ENCODE peak calls at places on chromosomes 4 and X, in ten cellular contexts. One of them, this sample, is unnamed.

GRCh38 chrX:56564182-56564885 is 907 bp downstream of the UBQLN2 start:
- DNase-seq in upper lobe of left lung: no peak
- DNase-seq in tibial nerve: no peak
- DNase-seq in stomach: no peak
- DNase-seq in SK-N-SH: peak; percentile 27
- DNase-seq in HepG2: peak; percentile 2
- DNase-seq in A549: no peak
- DNase-seq in suprapubic skin: no peak
- DNase-seq in ovary: peak; percentile 38
- DNase-seq in esophagus muscularis mucosa: no peak
- DNase-seq in this sample: no peak

GRCh38 chrX:49029876-49030275 is 13.3 kb downstream of the TFE3 start:
- DNase-seq in tibial nerve: no peak
- DNase-seq in ovary: no peak
- DNase-seq in suprapubic skin: no peak
- DNase-seq in esophagus muscularis mucosa: no peak
- DNase-seq in SK-N-SH: no peak
- DNase-seq in A549: no peak
- DNase-seq in upper lobe of left lung: no peak
- DNase-seq in HepG2: no peak
- DNase-seq in stomach: no peak
- DNase-seq in this sample: no peak

GRCh38 chr4:153326513-153326912 is 18.0 kb upstream of the MND1 start:
- DNase-seq in SK-N-SH: no peak
- DNase-seq in esophagus muscularis mucosa: no peak
- DNase-seq in stomach: peak; percentile 52
- DNase-seq in ovary: no peak
- DNase-seq in upper lobe of left lung: no peak
- DNase-seq in suprapubic skin: no peak
- DNase-seq in tibial nerve: no peak
- DNase-seq in HepG2: no peak
- DNase-seq in A549: no peak
- DNase-seq in this sample: no peak

GRCh38 chr4:143025111-143025704 is 159.5 kb upstream of the USP38 start:
- DNase-seq in suprapubic skin: no peak
- DNase-seq in upper lobe of left lung: no peak
- DNase-seq in stomach: no peak
- DNase-seq in A549: no peak
- DNase-seq in ovary: no peak
- DNase-seq in SK-N-SH: no peak
- DNase-seq in HepG2: peak; percentile 9
- DNase-seq in esophagus muscularis mucosa: no peak
- DNase-seq in tibial nerve: no peak
- DNase-seq in this sample: no peak

GRCh38 chr4:18695733-18696527 is 674.4 kb upstream of the LCORL start:
- DNase-seq in A549: no peak
- DNase-seq in tibial nerve: no peak
- DNase-seq in upper lobe of left lung: peak; percentile 58
- DNase-seq in SK-N-SH: no peak
- DNase-seq in stomach: no peak
- DNase-seq in HepG2: no peak
- DNase-seq in suprapubic skin: no peak
- DNase-seq in ovary: no peak
- DNase-seq in esophagus muscularis mucosa: no peak
- DNase-seq in this sample: no peak

GRCh38 chr4:1099684-1100335 is 13.6 kb downstream of the RNF212 start:
- DNase-seq in ovary: no peak
- DNase-seq in suprapubic skin: no peak
- DNase-seq in stomach: no peak
- DNase-seq in upper lobe of left lung: no peak
- DNase-seq in tibial nerve: no peak
- DNase-seq in SK-N-SH: peak; percentile 2
- DNase-seq in esophagus muscularis mucosa: no peak
- DNase-seq in HepG2: no peak
- DNase-seq in A549: no peak
- DNase-seq in this sample: no peak

GRCh38 chr4:52612341-52612740 is 46.8 kb downstream of the USP46 start:
- DNase-seq in SK-N-SH: no peak
- DNase-seq in HepG2: no peak
- DNase-seq in ovary: no peak
- DNase-seq in suprapubic skin: no peak
- DNase-seq in esophagus muscularis mucosa: no peak
- DNase-seq in stomach: no peak
- DNase-seq in A549: no peak
- DNase-seq in upper lobe of left lung: no peak
- DNase-seq in tibial nerve: no peak
- DNase-seq in this sample: no peak

GRCh38 chr4:159012381-159012780 is 90.5 kb upstream of the RAPGEF2 start:
- DNase-seq in SK-N-SH: no peak
- DNase-seq in esophagus muscularis mucosa: no peak
- DNase-seq in ovary: no peak
- DNase-seq in A549: no peak
- DNase-seq in HepG2: no peak
- DNase-seq in upper lobe of left lung: no peak
- DNase-seq in suprapubic skin: no peak
- DNase-seq in tibial nerve: no peak
- DNase-seq in stomach: no peak
- DNase-seq in this sample: no peak

GRCh38 chr4:139282375-139283075 is 2.5 kb upstream of the MGARP start:
- DNase-seq in tibial nerve: no peak
- DNase-seq in HepG2: no peak
- DNase-seq in suprapubic skin: no peak
- DNase-seq in stomach: no peak
- DNase-seq in SK-N-SH: no peak
- DNase-seq in ovary: no peak
- DNase-seq in A549: no peak
- DNase-seq in esophagus muscularis mucosa: no peak
- DNase-seq in upper lobe of left lung: no peak
- DNase-seq in this sample: no peak

GRCh38 chr4:139281212-139281611 is 1.2 kb upstream of the MGARP start:
- DNase-seq in tibial nerve: no peak
- DNase-seq in SK-N-SH: no peak
- DNase-seq in suprapubic skin: no peak
- DNase-seq in HepG2: no peak
- DNase-seq in upper lobe of left lung: no peak
- DNase-seq in stomach: no peak
- DNase-seq in ovary: no peak
- DNase-seq in A549: peak; percentile 34
- DNase-seq in esophagus muscularis mucosa: no peak
- DNase-seq in this sample: no peak

GRCh38 chr4:139278450-139278849 is 1.6 kb downstream of the MGARP start:
- DNase-seq in HepG2: no peak
- DNase-seq in A549: no peak
- DNase-seq in stomach: no peak
- DNase-seq in ovary: no peak
- DNase-seq in tibial nerve: no peak
- DNase-seq in SK-N-SH: no peak
- DNase-seq in suprapubic skin: no peak
- DNase-seq in esophagus muscularis mucosa: no peak
- DNase-seq in upper lobe of left lung: no peak
- DNase-seq in this sample: no peak

GRCh38 chr4:139278956-139279722 is 886 bp downstream of the MGARP start:
- DNase-seq in HepG2: no peak
- DNase-seq in tibial nerve: no peak
- DNase-seq in ovary: peak; percentile 39
- DNase-seq in A549: no peak
- DNase-seq in esophagus muscularis mucosa: no peak
- DNase-seq in stomach: no peak
- DNase-seq in suprapubic skin: no peak
- DNase-seq in upper lobe of left lung: peak; percentile 62
- DNase-seq in SK-N-SH: peak; percentile 36
- DNase-seq in this sample: no peak

DNA sequence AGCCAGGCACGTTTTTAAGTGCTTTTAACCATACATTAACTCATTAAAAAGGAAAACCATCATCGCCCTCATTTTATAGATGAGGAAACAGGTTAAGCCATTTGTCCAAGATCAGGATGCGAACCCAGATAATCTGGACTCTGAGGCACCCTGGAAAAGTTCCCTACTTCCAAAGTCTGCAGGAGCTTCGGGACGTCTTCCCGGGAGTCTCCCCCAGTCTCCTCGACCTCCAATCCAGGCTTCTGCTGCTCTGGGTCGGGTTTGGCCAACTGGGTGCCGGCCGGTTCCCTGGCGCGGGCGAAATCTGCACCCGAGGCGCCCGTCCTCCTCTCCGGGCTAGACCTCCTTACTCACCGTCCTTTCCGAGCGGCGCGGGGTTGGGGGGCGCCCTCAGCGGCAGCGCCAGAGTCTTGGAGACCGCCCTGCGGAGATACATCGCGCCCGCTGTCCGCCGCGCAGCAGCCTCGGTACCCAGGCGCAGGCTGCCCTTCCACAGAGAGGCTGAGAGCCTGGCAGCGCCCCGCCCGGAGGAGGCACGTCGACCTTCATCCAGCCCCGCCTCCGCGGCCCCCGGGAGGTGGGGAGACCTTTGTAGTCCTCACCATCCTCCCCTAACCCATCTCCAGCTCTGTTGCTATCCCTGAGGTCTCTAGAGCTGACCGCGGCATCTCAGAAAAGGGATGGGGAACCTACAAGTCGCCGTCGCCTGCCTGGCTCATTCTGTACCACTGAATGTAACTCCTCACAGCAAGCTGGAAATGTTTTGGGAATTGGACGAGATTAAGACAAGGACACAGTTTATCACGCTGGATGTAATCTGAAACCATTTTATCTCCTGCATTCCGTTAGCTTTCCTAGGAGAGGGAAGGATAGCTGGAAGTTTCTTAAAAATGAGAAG is at the start of gene MGARP:
- DNase-seq in ovary: peak; percentile 59
- DNase-seq in A549: peak; percentile 42
- DNase-seq in esophagus muscularis mucosa: no peak
- DNase-seq in HepG2: no peak
- DNase-seq in suprapubic skin: no peak
- DNase-seq in SK-N-SH: peak; percentile 66
- DNase-seq in stomach: no peak
- DNase-seq in upper lobe of left lung: peak; percentile 87
- DNase-seq in tibial nerve: no peak
- DNase-seq in this sample: no peak
- TF ChIP-seq EP300 in ovary: no peak
- TF ChIP-seq EP300 in A549: no peak
- TF ChIP-seq EP300 in esophagus muscularis mucosa: no peak
- TF ChIP-seq EP300 in HepG2: no peak
- TF ChIP-seq EP300 in suprapubic skin: no peak
- TF ChIP-seq EP300 in SK-N-SH: no peak
- TF ChIP-seq EP300 in stomach: no peak
- TF ChIP-seq EP300 in upper lobe of left lung: no peak
- TF ChIP-seq EP300 in tibial nerve: no peak
- TF ChIP-seq EP300 in this sample: no peak

DNA sequence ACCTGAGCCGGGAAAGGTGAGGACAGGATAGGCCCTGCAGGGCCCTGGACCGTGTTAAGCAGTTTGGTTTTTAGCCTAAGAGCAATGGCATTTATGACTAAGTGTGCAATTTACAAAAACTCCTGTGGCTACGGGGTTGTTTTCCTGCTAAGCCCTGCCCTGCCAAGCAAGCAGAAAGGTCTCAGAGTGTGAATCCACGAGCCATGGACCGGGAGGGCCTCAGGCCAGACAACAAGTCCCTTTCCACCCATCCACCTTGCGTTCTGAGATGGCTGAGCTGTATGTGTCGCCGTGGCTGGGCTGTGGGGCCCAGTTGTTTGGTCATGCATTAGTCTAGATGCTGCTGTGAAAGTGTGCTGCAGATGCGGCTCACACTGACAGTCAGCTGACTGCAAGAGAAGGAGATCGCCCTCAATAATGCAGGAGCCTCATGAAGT is 33.9 kb upstream of the AFAP1 start:
- DNase-seq in upper lobe of left lung: no peak
- DNase-seq in suprapubic skin: no peak
- DNase-seq in HepG2: no peak
- DNase-seq in ovary: no peak
- DNase-seq in tibial nerve: no peak
- DNase-seq in SK-N-SH: no peak
- DNase-seq in stomach: no peak
- DNase-seq in esophagus muscularis mucosa: no peak
- DNase-seq in A549: no peak
- DNase-seq in this sample: no peak
- TF ChIP-seq EP300 in upper lobe of left lung: no peak
- TF ChIP-seq EP300 in suprapubic skin: no peak
- TF ChIP-seq EP300 in HepG2: no peak
- TF ChIP-seq EP300 in ovary: no peak
- TF ChIP-seq EP300 in tibial nerve: no peak
- TF ChIP-seq EP300 in SK-N-SH: no peak
- TF ChIP-seq EP300 in stomach: no peak
- TF ChIP-seq EP300 in esophagus muscularis mucosa: no peak
- TF ChIP-seq EP300 in A549: no peak
- TF ChIP-seq EP300 in this sample: no peak

GRCh38 chrX:115356369-115356768 is 66.9 kb downstream of the LUZP4 start:
- DNase-seq in ovary: no peak
- DNase-seq in stomach: no peak
- DNase-seq in upper lobe of left lung: no peak
- DNase-seq in SK-N-SH: no peak
- DNase-seq in A549: no peak
- DNase-seq in esophagus muscularis mucosa: no peak
- DNase-seq in suprapubic skin: no peak
- DNase-seq in tibial nerve: no peak
- DNase-seq in HepG2: no peak
- DNase-seq in this sample: no peak

GRCh38 chrX:115345654-115346014 is 56.1 kb downstream of the LUZP4 start:
- DNase-seq in A549: no peak
- DNase-seq in SK-N-SH: no peak
- DNase-seq in ovary: no peak
- DNase-seq in HepG2: no peak
- DNase-seq in stomach: no peak
- DNase-seq in esophagus muscularis mucosa: no peak
- DNase-seq in suprapubic skin: no peak
- DNase-seq in upper lobe of left lung: no peak
- DNase-seq in tibial nerve: no peak
- DNase-seq in this sample: no peak

GRCh38 chrX:115348440-115349225 is 59.1 kb downstream of the LUZP4 start:
- DNase-seq in esophagus muscularis mucosa: no peak
- DNase-seq in A549: no peak
- DNase-seq in stomach: no peak
- DNase-seq in tibial nerve: no peak
- DNase-seq in suprapubic skin: no peak
- DNase-seq in ovary: no peak
- DNase-seq in upper lobe of left lung: no peak
- DNase-seq in SK-N-SH: no peak
- DNase-seq in HepG2: peak; percentile 27
- DNase-seq in this sample: no peak

GRCh38 chrX:115344885-115345653 is 55.6 kb downstream of the LUZP4 start:
- DNase-seq in SK-N-SH: peak; percentile 58
- DNase-seq in tibial nerve: peak; percentile 68
- DNase-seq in A549: peak; percentile 62
- DNase-seq in suprapubic skin: peak; percentile 85
- DNase-seq in HepG2: peak; percentile 91
- DNase-seq in stomach: peak; percentile 65
- DNase-seq in ovary: peak; percentile 85
- DNase-seq in upper lobe of left lung: no peak
- DNase-seq in esophagus muscularis mucosa: peak; percentile 93
- DNase-seq in this sample: no peak

GRCh38 chrX:115350696-115351408 is 61.3 kb downstream of the LUZP4 start:
- DNase-seq in tibial nerve: no peak
- DNase-seq in SK-N-SH: peak; percentile 18
- DNase-seq in A549: no peak
- DNase-seq in ovary: no peak
- DNase-seq in stomach: no peak
- DNase-seq in HepG2: no peak
- DNase-seq in esophagus muscularis mucosa: no peak
- DNase-seq in suprapubic skin: no peak
- DNase-seq in upper lobe of left lung: no peak
- DNase-seq in this sample: no peak
- TF ChIP-seq EP300 in tibial nerve: no peak
- TF ChIP-seq EP300 in SK-N-SH: no peak
- TF ChIP-seq EP300 in A549: no peak
- TF ChIP-seq EP300 in ovary: no peak
- TF ChIP-seq EP300 in stomach: no peak
- TF ChIP-seq EP300 in HepG2: no peak
- TF ChIP-seq EP300 in esophagus muscularis mucosa: no peak
- TF ChIP-seq EP300 in suprapubic skin: no peak
- TF ChIP-seq EP300 in upper lobe of left lung: no peak
- TF ChIP-seq EP300 in this sample: no peak

DNA sequence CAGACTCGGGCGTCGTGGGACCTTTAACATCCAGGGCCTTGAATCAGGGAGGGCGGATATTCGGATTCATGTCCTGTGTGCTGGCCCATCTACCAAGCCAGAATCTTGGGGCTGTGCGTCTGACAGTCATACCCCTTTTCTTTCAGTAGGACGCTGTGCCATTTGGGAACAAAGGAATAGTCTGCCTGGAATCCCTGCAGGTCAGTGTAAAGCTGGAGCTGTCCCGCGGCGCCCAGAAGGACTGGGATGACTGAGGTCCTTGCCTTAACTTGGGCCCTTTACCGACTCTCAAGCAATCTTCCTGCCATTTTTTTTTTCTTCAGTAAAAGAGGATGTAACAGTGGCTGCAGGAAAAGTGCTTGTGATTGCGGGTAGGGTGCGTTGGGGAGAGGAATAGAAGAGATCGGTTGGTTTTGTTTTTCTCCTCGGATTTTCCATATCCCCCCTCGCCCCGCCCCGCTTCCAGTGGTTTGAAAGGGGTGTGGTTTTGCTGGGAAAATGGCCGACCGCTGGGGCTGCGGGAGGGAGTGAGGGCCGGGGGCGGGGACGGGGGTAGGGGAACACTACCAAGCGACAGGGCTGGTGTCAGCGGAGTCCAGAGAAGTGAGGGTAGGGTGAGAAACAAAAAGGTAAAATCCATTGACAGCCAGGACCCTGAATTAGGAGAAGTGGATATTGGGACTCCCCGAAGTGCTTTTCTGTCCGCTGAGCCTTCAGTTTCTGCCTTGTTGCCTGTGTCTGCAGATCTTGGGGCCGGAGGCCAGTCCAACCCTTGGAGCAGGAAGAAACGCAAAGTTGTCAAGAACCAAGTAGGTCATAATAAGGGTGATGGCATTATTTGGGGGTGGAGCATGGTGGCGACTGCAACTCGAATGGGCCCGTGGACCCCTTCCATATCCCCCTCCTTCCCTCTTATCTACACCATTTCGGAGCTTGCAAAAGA is 749 bp downstream of the ARMCX1 start:
- DNase-seq in suprapubic skin: peak; percentile 81
- DNase-seq in A549: no peak
- DNase-seq in esophagus muscularis mucosa: no peak
- DNase-seq in upper lobe of left lung: peak; percentile 18
- DNase-seq in stomach: no peak
- DNase-seq in SK-N-SH: peak; percentile 82
- DNase-seq in HepG2: no peak
- DNase-seq in tibial nerve: peak; percentile 30
- DNase-seq in ovary: peak; percentile 74
- DNase-seq in this sample: peak; percentile 7
- TF ChIP-seq EP300 in suprapubic skin: no peak
- TF ChIP-seq EP300 in A549: no peak
- TF ChIP-seq EP300 in esophagus muscularis mucosa: no peak
- TF ChIP-seq EP300 in upper lobe of left lung: no peak
- TF ChIP-seq EP300 in stomach: no peak
- TF ChIP-seq EP300 in SK-N-SH: no peak
- TF ChIP-seq EP300 in HepG2: no peak
- TF ChIP-seq EP300 in tibial nerve: no peak
- TF ChIP-seq EP300 in ovary: no peak
- TF ChIP-seq EP300 in this sample: no peak

This sample was measured in K562.